ENCODE peak calls at places on chromosomes 12 and 14, in six cellular contexts. H is MCF 10A, R is body of pancreas, M is fibroblast of the conjunctiva, Z is ascending aorta, O is GM06990. E is an unnamed sample.

GRCh38 chr14:99011385-99011784 is 260.6 kb downstream of the BCL11B start:
- DNase-seq in H (no peak), R (no peak), M (no peak), Z (no peak), O (no peak), E (no peak)

GRCh38 chr12:1579626-1580025 is 14.8 kb downstream of the FBXL14 start:
- DNase-seq in H (no peak), R (no peak), M (no peak), Z (no peak), O (no peak), E (no peak)

GRCh38 chr12:12195516-12195915 is 71.3 kb downstream of the LRP6 start:
- DNase-seq in H (no peak), R (no peak), M (no peak), Z (no peak), O (no peak), E (no peak)

GRCh38 chr12:26195250-26195640 is at the start of gene SSPN:
- DNase-seq in H (no peak), R (peak; percentile 79), M (peak; percentile 27), Z (peak; percentile 87), O (peak; percentile 13), E (no peak)

GRCh38 chr12:107385518-107385917 is 292.2 kb upstream of the CRY1 start:
- DNase-seq in H (peak; percentile 92), R (no peak), M (no peak), Z (no peak), O (no peak), E (no peak)

GRCh38 chr14:91929700-91930099 is 17.8 kb downstream of the FBLN5 start:
- DNase-seq in H (no peak), R (no peak), M (no peak), Z (peak; percentile 77), O (no peak), E (no peak)

GRCh38 chr14:97029800-97030199 is 232.6 kb downstream of the VRK1 start:
- DNase-seq in H (no peak), R (no peak), M (no peak), Z (no peak), O (no peak), E (no peak)

GRCh38 chr14:20697273-20698017 is 8.9 kb downstream of the ANG start:
- DNase-seq in H (peak; percentile 78), R (peak; percentile 64), M (peak; percentile 51), Z (no peak), O (no peak), E (no peak)

GRCh38 chr12:100823988-100824387 is 29.4 kb downstream of the ANO4 start:
- DNase-seq in H (no peak), R (no peak), M (no peak), Z (no peak), O (no peak), E (no peak)

GRCh38 chr12:101174576-101174975 is 35.5 kb downstream of the SLC5A8 start:
- DNase-seq in H (no peak), R (no peak), M (no peak), Z (no peak), O (no peak), E (no peak)

GRCh38 chr12:57006809-57007475 is 596 bp upstream of the ZBTB39 start:
- DNase-seq in H (no peak), R (no peak), M (no peak), Z (no peak), O (no peak), E (no peak)

GRCh38 chr12:40055227-40055579 is 50.7 kb downstream of the SLC2A13 start:
- DNase-seq in H (no peak), R (no peak), M (no peak), Z (no peak), O (no peak), E (no peak)

GRCh38 chr12:20369164-20370000 is 1.0 kb downstream of the PDE3A start:
- DNase-seq in H (no peak), R (peak; percentile 59), M (peak; percentile 37), Z (peak; percentile 89), O (peak; percentile 9), E (peak; percentile 48)

GRCh38 chr12:105317942-105318614 is 12.4 kb upstream of the C12orf75 start:
- DNase-seq in H (no peak), R (no peak), M (no peak), Z (no peak), O (no peak), E (no peak)